ENCODE peak calls at places on chromosome 1, in six cellular contexts. S is esophagus squamous epithelium, L is adrenal gland, F is prostate gland, J is A549, W is NB4. N is an unnamed sample.

GRCh38 chr1:100721502-100722205 is 2.1 kb downstream of the VCAM1 start:
- DNase-seq in S (no peak), L (peak), F (no peak), J (no peak), W (peak), N (peak)

GRCh38 chr1:14055442-14056225 is 355.6 kb downstream of the PRDM2 start:
- DNase-seq in S (no peak), L (no peak), F (no peak), J (no peak), W (no peak), N (no peak)

GRCh38 chr1:95086949-95087533 is 14.3 kb upstream of the ALG14 start:
- DNase-seq in S (no peak), L (peak), F (no peak), J (peak), W (peak), N (no peak)

GRCh38 chr1:3907621-3908165 is 7.6 kb upstream of the C1orf174 start:
- DNase-seq in S (no peak), L (no peak), F (no peak), J (no peak), W (no peak), N (no peak)

GRCh38 chr1:154405762-154406571 is 824 bp downstream of the IL6R start:
- DNase-seq in S (no peak), L (peak), F (peak), J (peak), W (peak), N (peak)

GRCh38 chr1:15501208-15502032 is 22.6 kb downstream of the CASP9 start:
- DNase-seq in S (no peak), L (peak), F (peak), J (peak), W (peak), N (peak)

GRCh38 chr1:28045777-28046176 is 42.6 kb downstream of the EYA3 start:
- DNase-seq in S (no peak), L (no peak), F (no peak), J (no peak), W (no peak), N (no peak)

GRCh38 chr1:230423261-230423660 is 2.9 kb downstream of the PGBD5 start:
- DNase-seq in S (no peak), L (no peak), F (no peak), J (no peak), W (no peak), N (no peak)

GRCh38 chr1:17439250-17440073 is at the start of gene RCC2:
- DNase-seq in S (no peak), L (peak), F (peak), J (peak), W (peak), N (peak)

GRCh38 chr1:125086611-125087010 is 3901.8 kb downstream of the SRGAP2C start:
- DNase-seq in S (no peak), L (no peak), F (no peak), J (no peak), W (no peak), N (no peak)

GRCh38 chr1:164653705-164654104 is 94.7 kb downstream of the PBX1 start:
- DNase-seq in S (no peak), L (no peak), F (no peak), J (no peak), W (no peak), N (no peak)

GRCh38 chr1:232594018-232594502 is 35.9 kb downstream of the SIPA1L2 start:
- DNase-seq in S (no peak), L (no peak), F (no peak), J (no peak), W (no peak), N (no peak)

GRCh38 chr1:201505505-201505893 is 1.4 kb downstream of the CSRP1 start:
- DNase-seq in S (no peak), L (no peak), F (no peak), J (peak), W (no peak), N (peak)

GRCh38 chr1:206663832-206664652 is 20.7 kb upstream of the MAPKAPK2 start:
- DNase-seq in S (no peak), L (peak), F (peak), J (peak), W (peak), N (peak)

GRCh38 chr1:74679811-74680210 is 6.2 kb upstream of the ERICH3 start:
- DNase-seq in S (no peak), L (no peak), F (no peak), J (no peak), W (no peak), N (no peak)

GRCh38 chr1:30318864-30319718 is 404.3 kb downstream of the MATN1 start:
- DNase-seq in S (no peak), L (no peak), F (no peak), J (no peak), W (no peak), N (no peak)

GRCh38 chr1:232789660-232790059 is 15.6 kb upstream of the MAP10 start:
- DNase-seq in S (no peak), L (no peak), F (no peak), J (no peak), W (no peak), N (no peak)

GRCh38 chr1:207152792-207153434 is 48.9 kb downstream of the C4BPA start:
- DNase-seq in S (no peak), L (no peak), F (no peak), J (peak), W (no peak), N (no peak)

GRCh38 chr1:154975409-154976205 is 1.1 kb downstream of the CKS1B start:
- DNase-seq in S (no peak), L (peak), F (peak), J (peak), W (peak), N (peak)

GRCh38 chr1:167056529-167057296 is 33.5 kb downstream of the GPA33 start:
- DNase-seq in S (no peak), L (no peak), F (no peak), J (peak), W (no peak), N (no peak)

GRCh38 chr1:164343189-164343588 is 215.8 kb upstream of the PBX1 start:
- DNase-seq in S (no peak), L (no peak), F (no peak), J (no peak), W (no peak), N (no peak)

GRCh38 chr1:70504176-70504820 is 93.2 kb downstream of the CTH start:
- DNase-seq in S (no peak), L (no peak), F (no peak), J (peak), W (peak), N (no peak)

GRCh38 chr1:119816407-119816806 is 5.1 kb upstream of the REG4 start:
- DNase-seq in S (no peak), L (no peak), F (no peak), J (peak), W (peak), N (no peak)

GRCh38 chr1:212683357-212683722 is 16.3 kb downstream of the BATF3 start:
- DNase-seq in S (no peak), L (peak), F (no peak), J (no peak), W (peak), N (no peak)

GRCh38 chr1:197614916-197615692 is 160.2 kb downstream of the DENND1B start:
- DNase-seq in S (no peak), L (peak), F (no peak), J (peak), W (peak), N (peak)

GRCh38 chr1:89821322-89822108 is 683 bp downstream of the LRRC8D start:
- DNase-seq in S (no peak), L (peak), F (peak), J (peak), W (peak), N (peak)

GRCh38 chr1:211320980-211321379 is 5.7 kb upstream of the TRAF5 start:
- DNase-seq in S (no peak), L (no peak), F (no peak), J (no peak), W (peak), N (no peak)

GRCh38 chr1:180195916-180196315 is 34.1 kb upstream of the LHX4 start:
- DNase-seq in S (no peak), L (no peak), F (no peak), J (no peak), W (no peak), N (no peak)

DNA sequence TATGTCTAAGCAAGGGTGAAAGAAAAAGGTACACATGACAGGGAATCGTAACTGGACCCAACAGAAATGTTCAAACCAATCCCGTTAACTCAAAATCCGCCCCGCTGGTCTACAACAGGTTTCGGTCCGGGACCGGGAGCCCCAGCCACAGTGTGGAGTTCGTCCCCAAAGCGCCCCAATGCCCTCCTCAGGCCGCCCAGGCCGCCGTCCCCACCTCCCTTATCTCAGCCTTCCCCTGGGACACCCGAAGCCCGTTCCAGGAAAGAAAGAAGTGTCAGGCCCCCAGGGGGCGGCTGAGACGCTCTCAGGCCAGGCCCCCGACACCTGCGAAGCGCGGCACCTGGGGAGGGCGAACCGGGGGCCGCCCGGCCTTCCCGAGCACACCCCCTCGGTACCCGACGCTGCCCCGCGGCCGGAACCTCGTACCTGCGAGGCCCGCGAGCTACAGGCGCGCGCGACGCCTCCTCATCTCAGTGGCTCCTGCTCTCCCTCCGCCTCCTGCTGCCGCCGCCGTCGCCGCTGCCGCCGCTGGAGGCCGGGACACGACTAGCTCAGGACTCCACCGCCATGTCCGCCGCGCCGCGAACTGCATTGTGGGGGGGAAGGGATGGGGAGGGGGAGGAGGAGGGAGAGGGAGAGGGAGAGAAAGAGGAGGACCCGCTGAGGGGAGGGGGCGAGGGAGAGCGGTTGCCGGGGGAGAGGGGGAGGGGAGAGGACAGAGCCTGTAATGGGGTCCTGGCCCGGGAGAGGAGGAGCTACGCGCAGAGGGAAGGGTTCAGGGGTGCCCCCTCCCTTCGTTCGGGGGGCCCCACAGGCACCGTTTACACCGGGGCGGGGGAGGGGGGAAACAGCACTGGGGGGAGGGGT is at the start of gene TUT4:
- DNase-seq in S (peak), L (peak), F (peak), J (peak), W (peak), N (peak)
- TF ChIP-seq POLR2A in S (peak), L (peak), F (peak), J (peak), W (no peak), N (no peak)

GRCh38 chr1:37595440-37596181 is at the start of gene GNL2:
- DNase-seq in S (peak), L (peak), F (peak), J (peak), W (peak), N (peak)
- TF ChIP-seq POLR2A in S (peak), L (peak), F (peak), J (peak), W (peak), N (peak)

GRCh38 chr1:171707583-171707982 is 34.3 kb downstream of the VAMP4 start:
- DNase-seq in S (no peak), L (no peak), F (no peak), J (no peak), W (no peak), N (no peak)

GRCh38 chr1:171699526-171699925 is 42.3 kb downstream of the VAMP4 start:
- DNase-seq in S (no peak), L (no peak), F (no peak), J (no peak), W (no peak), N (peak)

DNA sequence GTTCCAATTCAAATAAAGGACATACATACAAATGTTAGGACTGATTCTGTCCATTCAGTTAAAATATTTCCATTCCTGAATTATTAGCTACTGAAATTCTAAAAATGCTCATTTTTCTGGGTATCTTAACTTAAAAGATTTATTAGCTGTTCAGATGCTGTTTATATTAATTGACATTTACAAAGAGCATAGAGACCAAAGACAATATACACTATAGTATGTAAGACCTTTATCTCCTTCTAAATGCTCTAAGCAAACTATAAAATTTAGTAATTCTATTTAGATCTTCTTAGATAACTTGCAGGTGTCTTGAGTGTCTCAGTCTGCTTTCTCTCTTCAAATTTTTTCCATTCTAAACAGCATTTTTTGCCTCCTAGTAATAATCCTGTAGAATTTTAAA is 39.3 kb downstream of the VAMP4 start:
- DNase-seq in S (no peak), L (no peak), F (no peak), J (no peak), W (no peak), N (no peak)
- TF ChIP-seq POLR2A in S (no peak), L (no peak), F (no peak), J (no peak), W (no peak), N (no peak)

GRCh38 chr1:76021816-76022215 is 52.7 kb upstream of the ST6GALNAC3 start:
- DNase-seq in S (no peak), L (no peak), F (no peak), J (no peak), W (no peak), N (no peak)
- TF ChIP-seq POLR2A in S (no peak), L (no peak), F (no peak), J (no peak), W (no peak), N (no peak)

GRCh38 chr1:54285815-54286214 is 85.8 kb downstream of the MRPL37 start:
- DNase-seq in S (no peak), L (no peak), F (no peak), J (no peak), W (no peak), N (no peak)

GRCh38 chr1:54289061-54289938 is 89.3 kb downstream of the MRPL37 start:
- DNase-seq in S (no peak), L (no peak), F (no peak), J (no peak), W (no peak), N (no peak)

GRCh38 chr1:54289939-54290233 is 89.9 kb downstream of the MRPL37 start:
- DNase-seq in S (no peak), L (no peak), F (no peak), J (no peak), W (no peak), N (peak)

GRCh38 chr1:54287176-54287650 is 87.2 kb downstream of the MRPL37 start:
- DNase-seq in S (peak), L (peak), F (peak), J (peak), W (peak), N (peak)

DNA sequence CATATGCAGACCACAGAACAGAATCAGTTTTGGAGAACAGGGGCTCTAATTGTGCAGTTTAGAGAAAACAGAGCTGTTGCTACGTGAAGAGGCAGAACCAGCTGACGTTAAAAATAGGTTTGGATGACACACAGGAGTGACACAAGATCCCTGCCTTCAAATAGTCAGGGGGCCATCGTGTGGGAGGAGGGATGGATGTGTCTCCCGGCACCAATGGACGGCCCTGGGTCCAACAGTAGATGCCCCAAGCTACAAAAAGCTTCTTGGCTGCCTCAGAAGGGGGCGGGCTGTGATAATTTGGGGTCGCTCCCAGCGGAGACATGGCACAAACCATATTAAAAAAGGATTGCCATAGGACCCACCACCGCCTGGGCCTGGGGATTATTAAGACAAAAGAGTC is 87.9 kb downstream of the MRPL37 start:
- DNase-seq in S (no peak), L (no peak), F (no peak), J (no peak), W (no peak), N (no peak)
- TF ChIP-seq POLR2A in S (no peak), L (no peak), F (no peak), J (no peak), W (no peak), N (no peak)

GRCh38 chr1:37558411-37558810 is 1.7 kb downstream of the DNALI1 start:
- DNase-seq in S (no peak), L (no peak), F (no peak), J (no peak), W (no peak), N (no peak)

GRCh38 chr1:37553598-37553926 is 531 bp downstream of the SNIP1 start:
- DNase-seq in S (no peak), L (no peak), F (no peak), J (no peak), W (no peak), N (no peak)

GRCh38 chr1:37557402-37557801 is 662 bp downstream of the DNALI1 start:
- DNase-seq in S (no peak), L (no peak), F (no peak), J (no peak), W (no peak), N (no peak)

GRCh38 chr1:37556712-37557196 is at the start of gene DNALI1:
- DNase-seq in S (no peak), L (peak), F (peak), J (peak), W (peak), N (peak)

DNA sequence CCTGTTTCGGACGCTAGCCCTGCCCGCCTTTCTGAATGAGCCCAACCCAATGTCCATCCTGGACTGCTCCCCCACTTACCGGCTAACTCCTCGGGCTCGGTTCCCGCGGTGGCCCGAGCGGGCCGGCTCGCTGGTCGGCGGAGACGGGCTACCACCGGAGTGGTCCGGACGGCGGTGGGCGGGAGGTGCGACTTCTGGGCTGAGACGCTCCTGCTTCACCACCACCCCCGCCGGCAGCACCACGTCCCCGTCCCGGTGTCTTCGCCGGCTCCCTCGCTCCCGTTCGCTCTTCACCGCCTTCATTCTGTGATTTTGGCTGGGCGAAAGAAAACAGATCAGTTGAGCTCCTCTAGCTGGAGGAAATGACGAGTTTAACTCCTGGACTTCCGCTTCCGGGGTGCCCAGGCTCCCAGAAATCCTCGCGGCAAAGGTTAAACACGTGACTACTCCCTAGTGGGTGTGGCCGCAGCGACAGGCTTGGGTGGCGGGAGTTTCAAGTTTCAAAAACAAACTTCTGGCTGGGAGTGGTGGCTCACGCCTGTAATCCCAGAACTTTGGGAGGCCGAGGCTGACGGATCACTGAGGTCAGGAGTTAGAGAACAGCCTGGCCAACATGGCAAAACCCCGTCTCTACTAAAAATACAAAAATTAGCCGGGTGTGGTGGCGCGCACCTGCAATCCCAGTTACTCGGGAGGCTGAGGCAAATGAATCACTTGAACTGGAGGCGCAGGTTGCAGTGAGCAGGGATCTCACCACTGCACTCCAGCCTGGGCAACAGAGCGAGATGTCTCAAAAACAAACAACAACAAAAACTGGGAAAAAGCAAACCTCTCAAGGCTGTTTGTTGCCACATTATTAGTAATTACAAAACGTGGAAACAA is at the start of gene SNIP1:
- DNase-seq in S (peak), L (peak), F (peak), J (peak), W (peak), N (peak)
- TF ChIP-seq POLR2A in S (peak), L (peak), F (no peak), J (peak), W (peak), N (no peak)

GRCh38 chr1:113929750-113930498 is 800 bp downstream of the HIPK1 start:
- DNase-seq in S (no peak), L (peak), F (peak), J (no peak), W (peak), N (peak)
- TF ChIP-seq POLR2A in S (no peak), L (peak), F (peak), J (no peak), W (no peak), N (peak)

DNA sequence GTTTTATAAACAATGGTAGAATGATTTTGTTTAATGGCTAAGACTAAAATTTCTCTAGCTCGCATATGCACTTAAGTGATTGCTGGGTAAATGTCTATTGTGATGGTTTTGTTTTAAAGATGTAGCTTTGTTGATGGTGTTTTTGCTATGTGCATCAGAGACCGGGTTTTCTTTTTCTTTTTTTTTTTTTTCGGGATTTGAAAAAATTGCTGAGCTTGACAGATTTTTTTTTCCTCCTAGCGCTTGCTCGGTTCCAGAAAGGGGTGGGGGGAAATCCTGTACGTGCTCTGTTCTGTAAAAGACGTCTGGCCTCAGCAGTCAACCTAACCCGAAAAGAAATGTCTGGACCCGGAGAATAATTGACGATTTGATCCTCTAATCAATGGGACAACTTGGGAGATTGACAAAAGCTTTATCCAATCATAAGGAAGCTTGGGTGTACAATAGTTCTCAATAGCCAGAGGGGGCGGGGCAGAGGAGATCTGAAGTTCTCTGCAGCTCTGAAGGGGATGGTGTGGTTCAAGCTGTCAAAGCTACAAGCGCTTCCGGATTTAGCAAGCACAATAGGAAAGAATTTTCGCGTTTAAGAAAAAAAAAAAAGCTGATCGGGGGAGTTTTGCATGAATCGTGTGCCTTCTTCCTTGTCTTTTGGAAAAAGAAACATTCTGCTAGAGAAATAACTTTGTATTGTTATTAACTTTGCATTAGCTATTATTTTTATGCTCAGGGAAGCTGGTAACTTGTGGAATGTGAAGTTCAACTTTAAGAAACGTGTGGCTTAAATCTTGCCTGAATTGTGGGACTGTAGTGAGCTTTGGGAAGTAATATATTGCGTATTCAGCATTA is 4.5 kb upstream of the NFIA start:
- DNase-seq in S (peak), L (peak), F (peak), J (peak), W (peak), N (peak)
- TF ChIP-seq POLR2A in S (peak), L (peak), F (peak), J (no peak), W (no peak), N (peak)